ENCODE peak calls at places on chromosomes 16 and 17, in four cellular contexts. T is K562, H is WTC11, G is GM12878. Q is an unnamed sample.

GRCh38 chr16:84119368-84119767 is 2.6 kb upstream of the MBTPS1 start:
- DNase-seq in T (no peak), H (no peak), G (no peak), Q (no peak)

GRCh38 chr17:60525347-60525623 is 757 bp downstream of the APPBP2 start:
- DNase-seq in T (peak), H (no peak), G (no peak), Q (no peak)

GRCh38 chr16:54290203-54291106 is 3.9 kb upstream of the IRX3 start:
- DNase-seq in T (no peak), H (peak), G (no peak), Q (no peak)

GRCh38 chr16:65414284-65414984 is 292.6 kb upstream of the CDH11 start:
- DNase-seq in T (no peak), H (no peak), G (no peak), Q (no peak)

GRCh38 chr16:23801387-23801786 is 34.4 kb upstream of the PRKCB start:
- DNase-seq in T (peak), H (peak), G (no peak), Q (peak)

GRCh38 chr17:64459284-64459747 is 10.4 kb downstream of the MILR1 start:
- DNase-seq in T (no peak), H (no peak), G (no peak), Q (no peak)

GRCh38 chr16:65510850-65511249 is 389.0 kb upstream of the CDH11 start:
- DNase-seq in T (no peak), H (no peak), G (no peak), Q (peak)

GRCh38 chr17:71502443-71502842 is 618.4 kb upstream of the SOX9 start:
- DNase-seq in T (no peak), H (no peak), G (no peak), Q (no peak)

GRCh38 chr17:38451030-38451839 is 23.0 kb downstream of the ARHGAP23 start:
- DNase-seq in T (no peak), H (peak), G (no peak), Q (peak)

GRCh38 chr16:2977440-2977839 is 2.8 kb downstream of the PKMYT1 start:
- DNase-seq in T (no peak), H (no peak), G (no peak), Q (no peak)

GRCh38 chr17:61408151-61409041 is 8.8 kb downstream of the TBX2 start:
- DNase-seq in T (no peak), H (peak), G (no peak), Q (no peak)

GRCh38 chr16:35506018-35506897 is 2046.8 kb downstream of the TP53TG3F start:
- DNase-seq in T (peak), H (no peak), G (no peak), Q (no peak)

DNA sequence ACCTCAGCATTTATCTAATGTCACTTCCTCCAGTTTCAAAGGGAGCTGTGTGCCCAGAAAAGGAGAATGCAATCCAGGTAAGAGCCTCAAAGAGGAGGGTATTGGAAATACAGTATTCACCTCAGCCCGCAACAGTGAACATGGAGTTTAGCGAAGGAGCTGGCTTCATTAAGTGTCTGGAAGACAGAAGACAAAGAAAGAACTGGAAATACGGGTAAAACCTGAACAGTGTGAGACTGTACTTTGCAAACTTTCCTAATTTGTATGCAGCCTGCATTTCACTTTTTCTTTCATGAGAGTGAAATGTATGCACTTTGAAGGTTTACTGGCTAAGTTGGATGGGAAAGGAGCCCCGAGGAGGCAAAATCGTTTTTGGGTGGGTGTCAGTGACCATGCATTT is 478.4 kb downstream of the HS3ST3B1 start:
- DNase-seq in T (no peak), H (no peak), G (no peak), Q (no peak)
- TF ChIP-seq TCF7 in T (no peak), H (no peak), G (no peak), Q (no peak)

DNA sequence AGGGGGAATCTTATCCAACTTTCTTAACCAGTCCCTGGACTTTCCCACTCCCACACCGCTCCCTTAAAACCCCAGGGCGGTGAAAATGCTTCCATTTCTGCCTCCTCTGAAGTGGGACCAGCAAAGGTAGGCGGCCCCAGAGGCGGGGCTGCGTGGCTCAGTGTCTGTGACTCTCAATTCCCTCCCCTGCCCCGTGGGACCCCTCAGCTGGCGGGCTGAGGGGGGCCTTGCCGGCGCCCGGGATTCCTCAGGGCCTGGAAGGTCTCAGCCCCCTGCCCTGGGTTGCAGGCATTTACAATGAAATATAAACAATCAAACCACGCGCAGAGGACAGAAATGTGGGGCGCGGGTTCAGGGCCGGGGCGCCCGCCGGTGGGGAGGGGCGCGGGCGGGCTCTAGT is 3.6 kb downstream of the SOST start:
- DNase-seq in T (no peak), H (no peak), G (no peak), Q (no peak)
- TF ChIP-seq TCF7 in T (no peak), H (no peak), G (no peak), Q (no peak)

GRCh38 chr17:10737168-10737622 is 7.4 kb upstream of the TMEM220 start:
- DNase-seq in T (peak), H (peak), G (no peak), Q (peak)
- TF ChIP-seq TCF7 in T (no peak), H (no peak), G (no peak), Q (no peak)

GRCh38 chr17:82334622-82335394 is 1.2 kb upstream of the SECTM1 start:
- DNase-seq in T (no peak), H (no peak), G (no peak), Q (no peak)
- TF ChIP-seq TCF7 in T (no peak), H (no peak), G (no peak), Q (no peak)

DNA sequence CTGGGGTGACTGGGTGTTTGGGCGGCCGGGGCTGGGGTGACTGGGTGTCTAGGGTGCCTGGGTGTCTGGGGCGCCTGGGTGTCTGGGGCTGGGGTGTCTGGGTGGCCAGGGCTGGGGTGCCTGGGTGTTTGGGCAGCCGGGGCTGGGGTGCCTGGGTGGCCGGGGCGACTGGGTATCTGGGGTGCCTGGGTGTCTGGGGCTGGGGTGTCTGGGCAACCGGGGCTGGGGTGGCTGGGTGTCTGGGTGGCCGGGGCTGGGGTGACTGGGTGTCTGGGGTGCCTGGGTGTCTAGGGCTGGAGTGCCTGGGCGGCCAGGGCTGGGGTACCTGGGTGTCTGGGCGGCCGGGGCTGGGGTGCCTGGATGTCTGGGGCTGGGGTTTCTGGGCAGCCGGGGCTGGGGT is 13.4 kb upstream of the APRT start:
- DNase-seq in T (no peak), H (no peak), G (no peak), Q (no peak)
- TF ChIP-seq TCF7 in T (no peak), H (no peak), G (no peak), Q (no peak)

GRCh38 chr17:69716571-69716970 is 302.1 kb downstream of the MAP2K6 start:
- DNase-seq in T (no peak), H (no peak), G (no peak), Q (no peak)

GRCh38 chr17:69717214-69717613 is 302.7 kb downstream of the MAP2K6 start:
- DNase-seq in T (no peak), H (no peak), G (no peak), Q (no peak)

GRCh38 chr17:69714659-69715058 is 300.2 kb downstream of the MAP2K6 start:
- DNase-seq in T (no peak), H (no peak), G (no peak), Q (no peak)

GRCh38 chr17:69713815-69714214 is 299.3 kb downstream of the MAP2K6 start:
- DNase-seq in T (no peak), H (no peak), G (no peak), Q (no peak)

DNA sequence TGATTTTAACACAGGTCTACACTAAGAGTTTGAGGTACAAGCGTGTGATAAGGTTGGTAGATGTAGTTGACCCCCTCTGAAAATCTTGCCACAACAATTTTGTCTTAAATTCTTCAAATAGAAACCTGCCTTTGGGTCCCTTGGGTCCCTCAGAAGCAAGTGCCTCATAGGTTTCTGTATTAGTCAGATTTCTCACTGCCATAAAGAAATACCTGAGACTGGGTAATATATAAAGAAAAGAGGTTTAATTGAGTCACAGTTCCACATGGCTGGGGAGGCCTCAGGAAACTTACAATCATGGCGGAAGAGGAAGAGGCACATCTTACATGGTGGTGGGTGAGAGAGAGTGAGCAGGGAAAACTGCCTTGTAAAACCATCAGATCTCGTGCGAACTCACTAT is 301.2 kb downstream of the MAP2K6 start:
- DNase-seq in T (no peak), H (no peak), G (no peak), Q (no peak)
- TF ChIP-seq TCF7 in T (no peak), H (no peak), G (no peak), Q (no peak)

GRCh38 chr17:46264456-46265198 is 30.3 kb upstream of the LRRC37A start:
- DNase-seq in T (peak), H (no peak), G (no peak), Q (peak)
- TF ChIP-seq TCF7 in T (no peak), H (no peak), G (no peak), Q (no peak)

GRCh38 chr17:39677581-39678339 is 9.5 kb downstream of the PNMT start:
- DNase-seq in T (no peak), H (no peak), G (no peak), Q (no peak)
- TF ChIP-seq TCF7 in T (no peak), H (no peak), G (no peak), Q (no peak)